ENCODE peak calls at places on chromosomes 3 and 15, in six cellular contexts. Q is RWPE2; C is stimulated activated CD4-positive, alpha-beta T cell treated with anti-CD3 and anti-CD28 coated beads, Interleukin-2, amount 100 ng/mL, for 48 hours; V is body of pancreas; U is stimulated activated naive CD4-positive, alpha-beta T cell treated with Interleukin-2 at 50 U/mL for 16 hours; X is nucleus accumbens. T is an unnamed sample.

GRCh38 chr3:99843590-99844260 is 26.1 kb downstream of the CMSS1 start:
- DNase-seq in Q (no peak), U (no peak), V (peak; percentile 42), C (no peak), X (no peak), T (no peak)

GRCh38 chr15:89575656-89576416 is 567 bp downstream of the TICRR start:
- DNase-seq in Q (peak; percentile 80), V (no peak), U (no peak), C (peak; percentile 11), X (no peak), T (no peak)

GRCh38 chr15:89203705-89204273 is 17.6 kb downstream of the RLBP1 start:
- DNase-seq in C (peak; percentile 16), X (no peak), Q (no peak), V (no peak), U (peak; percentile 8), T (no peak)

GRCh38 chr3:185734725-185735096 is 90.1 kb downstream of the IGF2BP2 start:
- DNase-seq in Q (no peak), C (no peak), V (no peak), U (no peak), X (no peak), T (no peak)

GRCh38 chr3:46089237-46090011 is 62.1 kb upstream of the XCR1 start:
- DNase-seq in V (peak; percentile 40), X (no peak), Q (no peak), C (no peak), U (no peak), T (no peak)

GRCh38 chr15:73352082-73352481 is 16.7 kb downstream of the HCN4 start:
- DNase-seq in Q (no peak), V (peak; percentile 23), C (no peak), U (no peak), X (no peak), T (no peak)

GRCh38 chr15:74319596-74320357 is 47.7 kb downstream of the CYP11A1 start:
- DNase-seq in C (no peak), X (no peak), U (no peak), Q (no peak), V (no peak), T (no peak)

GRCh38 chr3:51677358-51677757 is 6.3 kb downstream of the TEX264 start:
- DNase-seq in C (no peak), Q (no peak), X (no peak), U (no peak), V (no peak), T (no peak)

GRCh38 chr15:69080203-69080957 is 65.9 kb downstream of the NOX5 start:
- DNase-seq in Q (no peak), C (no peak), X (no peak), U (no peak), V (no peak), T (no peak)

GRCh38 chr3:12603969-12604368 is 47.1 kb downstream of the MKRN2 start:
- DNase-seq in Q (no peak), C (no peak), V (no peak), X (no peak), U (no peak), T (no peak)

GRCh38 chr3:152159328-152159727 is 109.4 kb upstream of the MBNL1 start:
- DNase-seq in X (no peak), Q (no peak), C (no peak), V (no peak), U (no peak), T (no peak)

GRCh38 chr3:23928525-23928924 is 11.6 kb downstream of the RPL15 start:
- DNase-seq in U (no peak), Q (no peak), X (no peak), C (no peak), V (no peak), T (no peak)

GRCh38 chr3:134794323-134794722 is 737 bp upstream of the EPHB1 start:
- DNase-seq in C (no peak), Q (no peak), V (no peak), U (no peak), X (no peak), T (no peak)

GRCh38 chr3:102129774-102130608 is 280.7 kb downstream of the NFKBIZ start:
- DNase-seq in X (no peak), U (no peak), Q (no peak), V (peak; percentile 31), C (no peak), T (no peak)

GRCh38 chr3:172885704-172886103 is 135.2 kb downstream of the ECT2 start:
- DNase-seq in X (no peak), C (no peak), V (no peak), Q (no peak), U (no peak), T (no peak)

GRCh38 chr3:56921573-56922571 is 120.1 kb upstream of the ARHGEF3 start:
- DNase-seq in X (no peak), C (no peak), U (no peak), Q (no peak), V (no peak), T (no peak)

GRCh38 chr3:105222568-105223093 is 144.1 kb upstream of the ALCAM start:
- DNase-seq in X (no peak), Q (no peak), C (no peak), V (no peak), U (no peak), T (peak; percentile 7)

GRCh38 chr3:42080452-42080872 is 10.7 kb upstream of the TRAK1 start:
- DNase-seq in X (peak; percentile 57), Q (no peak), U (peak; percentile 20), V (peak; percentile 54), C (no peak), T (no peak)

GRCh38 chr3:196177567-196177966 is 33.6 kb downstream of the ZDHHC19 start:
- DNase-seq in Q (no peak), V (no peak), X (no peak), C (no peak), U (no peak), T (no peak)

GRCh38 chr15:99961011-99961441 is 227.8 kb upstream of the LYSMD4 start:
- DNase-seq in Q (peak; percentile 47), X (no peak), V (peak; percentile 41), U (no peak), C (peak; percentile 16), T (no peak)

GRCh38 chr15:78241017-78241416 is 6.7 kb upstream of the ACSBG1 start:
- DNase-seq in X (peak; percentile 76), U (peak; percentile 79), V (peak; percentile 90), C (peak; percentile 86), Q (peak; percentile 87), T (peak; percentile 1)

GRCh38 chr3:114272271-114272670 is 21.6 kb upstream of the TIGIT start:
- DNase-seq in V (no peak), C (no peak), X (no peak), Q (no peak), U (no peak), T (no peak)

GRCh38 chr15:100190675-100191074 is 151.1 kb downstream of the ADAMTS17 start:
- DNase-seq in Q (peak; percentile 28), X (no peak), U (no peak), V (no peak), C (no peak), T (no peak)

GRCh38 chr3:182583545-182583944 is 209.8 kb upstream of the ATP11B start:
- DNase-seq in X (no peak), V (no peak), C (no peak), Q (no peak), U (no peak), T (no peak)

GRCh38 chr15:99902248-99902647 is 169.0 kb upstream of the LYSMD4 start:
- DNase-seq in Q (no peak), U (no peak), C (no peak), X (no peak), V (no peak), T (no peak)

GRCh38 chr15:42719051-42719450 is 17.9 kb downstream of the CDAN1 start:
- DNase-seq in X (no peak), C (no peak), U (no peak), V (no peak), Q (no peak), T (no peak)

T was measured in NCI-H2107.